ENCODE peak calls at places on chromosomes 6 and 20, in five cellular contexts. One of them, this sample, is unnamed.
A peak's percentile ranks its signal among the peaks of the same experiment; 100 is the strongest.

GRCh38 chr20:24608926-24609667 is 139.7 kb downstream of the SYNDIG1 start:
- DNase-seq in LoVo: no peak
- DNase-seq in AG08396: no peak
- DNase-seq in NCI-H2029: no peak
- DNase-seq in activated CD4-positive, alpha-beta T cell treated with anti-CD3 and anti-CD28 coated beads, Interleukin-2, amount 50 U/mL, for 1 hour: no peak
- DNase-seq in this sample: no peak

GRCh38 chr6:108621117-108621516 is 60.4 kb downstream of the FOXO3 start:
- DNase-seq in AG08396: peak; percentile 53
- DNase-seq in NCI-H2029: no peak
- DNase-seq in activated CD4-positive, alpha-beta T cell treated with anti-CD3 and anti-CD28 coated beads, Interleukin-2, amount 50 U/mL, for 1 hour: no peak
- DNase-seq in LoVo: peak; percentile 38
- DNase-seq in this sample: no peak

GRCh38 chr20:1862665-1863059 is 32.5 kb upstream of the SIRPA start:
- DNase-seq in activated CD4-positive, alpha-beta T cell treated with anti-CD3 and anti-CD28 coated beads, Interleukin-2, amount 50 U/mL, for 1 hour: no peak
- DNase-seq in LoVo: no peak
- DNase-seq in NCI-H2029: no peak
- DNase-seq in AG08396: no peak
- DNase-seq in this sample: no peak

GRCh38 chr6:144346719-144347446 is 61.7 kb downstream of the UTRN start:
- DNase-seq in AG08396: peak; percentile 68
- DNase-seq in LoVo: peak; percentile 31
- DNase-seq in activated CD4-positive, alpha-beta T cell treated with anti-CD3 and anti-CD28 coated beads, Interleukin-2, amount 50 U/mL, for 1 hour: no peak
- DNase-seq in NCI-H2029: no peak
- DNase-seq in this sample: no peak

GRCh38 chr6:43454290-43455033 is 886 bp downstream of the DLK2 start:
- DNase-seq in NCI-H2029: peak; percentile 34
- DNase-seq in activated CD4-positive, alpha-beta T cell treated with anti-CD3 and anti-CD28 coated beads, Interleukin-2, amount 50 U/mL, for 1 hour: peak; percentile 64
- DNase-seq in LoVo: peak; percentile 74
- DNase-seq in AG08396: peak; percentile 94
- DNase-seq in this sample: peak; percentile 71

GRCh38 chr6:55617272-55617671 is 38.3 kb upstream of the HMGCLL1 start:
- DNase-seq in AG08396: peak; percentile 15
- DNase-seq in NCI-H2029: no peak
- DNase-seq in LoVo: peak; percentile 21
- DNase-seq in activated CD4-positive, alpha-beta T cell treated with anti-CD3 and anti-CD28 coated beads, Interleukin-2, amount 50 U/mL, for 1 hour: no peak
- DNase-seq in this sample: peak; percentile 9

GRCh38 chr20:32456869-32457421 is 98.8 kb downstream of the ASXL1 start:
- DNase-seq in NCI-H2029: no peak
- DNase-seq in activated CD4-positive, alpha-beta T cell treated with anti-CD3 and anti-CD28 coated beads, Interleukin-2, amount 50 U/mL, for 1 hour: peak; percentile 11
- DNase-seq in AG08396: peak; percentile 94
- DNase-seq in LoVo: no peak
- DNase-seq in this sample: no peak

GRCh38 chr20:46356195-46357029 is 48.1 kb upstream of the CDH22 start:
- DNase-seq in activated CD4-positive, alpha-beta T cell treated with anti-CD3 and anti-CD28 coated beads, Interleukin-2, amount 50 U/mL, for 1 hour: no peak
- DNase-seq in AG08396: no peak
- DNase-seq in NCI-H2029: no peak
- DNase-seq in LoVo: no peak
- DNase-seq in this sample: no peak

GRCh38 chr6:112910256-112910655 is 563.1 kb downstream of the RFPL4B start:
- DNase-seq in LoVo: no peak
- DNase-seq in activated CD4-positive, alpha-beta T cell treated with anti-CD3 and anti-CD28 coated beads, Interleukin-2, amount 50 U/mL, for 1 hour: no peak
- DNase-seq in AG08396: no peak
- DNase-seq in NCI-H2029: no peak
- DNase-seq in this sample: no peak

GRCh38 chr6:169167581-169168301 is 85.9 kb downstream of the THBS2 start:
- DNase-seq in AG08396: peak; percentile 94
- DNase-seq in LoVo: no peak
- DNase-seq in activated CD4-positive, alpha-beta T cell treated with anti-CD3 and anti-CD28 coated beads, Interleukin-2, amount 50 U/mL, for 1 hour: no peak
- DNase-seq in NCI-H2029: no peak
- DNase-seq in this sample: no peak

GRCh38 chr20:17684077-17684888 is 2.2 kb upstream of the RRBP1 start:
- DNase-seq in NCI-H2029: peak; percentile 69
- DNase-seq in AG08396: no peak
- DNase-seq in LoVo: no peak
- DNase-seq in activated CD4-positive, alpha-beta T cell treated with anti-CD3 and anti-CD28 coated beads, Interleukin-2, amount 50 U/mL, for 1 hour: no peak
- DNase-seq in this sample: no peak

GRCh38 chr6:121260651-121261102 is 73.6 kb downstream of the TBC1D32 start:
- DNase-seq in activated CD4-positive, alpha-beta T cell treated with anti-CD3 and anti-CD28 coated beads, Interleukin-2, amount 50 U/mL, for 1 hour: no peak
- DNase-seq in LoVo: no peak
- DNase-seq in NCI-H2029: no peak
- DNase-seq in AG08396: no peak
- DNase-seq in this sample: no peak

GRCh38 chr6:170124836-170125235 is 166.0 kb downstream of the DLL1 start:
- DNase-seq in LoVo: peak; percentile 14
- DNase-seq in NCI-H2029: no peak
- DNase-seq in activated CD4-positive, alpha-beta T cell treated with anti-CD3 and anti-CD28 coated beads, Interleukin-2, amount 50 U/mL, for 1 hour: no peak
- DNase-seq in AG08396: no peak
- DNase-seq in this sample: no peak